ENCODE peak calls at places on chromosomes 2 and 18, in six cellular contexts. G is breast epithelium, L is fibroblast of lung, R is cardiac fibroblast, U is left ventricle myocardium inferior, E is type B pancreatic cell. H is an unnamed sample.

GRCh38 chr2:233409286-233409991 is 55.1 kb downstream of the DGKD start:
- DNase-seq in G (no peak), L (no peak), R (no peak), U (no peak), E (no peak), H (no peak)

GRCh38 chr2:210630904-210631560 is 74.6 kb downstream of the CPS1 start:
- DNase-seq in G (no peak), L (no peak), R (peak), U (no peak), E (no peak), H (no peak)

GRCh38 chr2:237207641-237208040 is 122.0 kb downstream of the COPS8 start:
- DNase-seq in G (peak), L (peak), R (peak), U (peak), E (no peak), H (no peak)

GRCh38 chr2:121648206-121648605 is 1.1 kb downstream of the CLASP1 start:
- DNase-seq in G (no peak), L (peak), R (peak), U (no peak), E (no peak), H (no peak)

GRCh38 chr2:25252291-25253152 is 84.1 kb upstream of the POMC start:
- DNase-seq in G (no peak), L (peak), R (peak), U (peak), E (peak), H (peak)

GRCh38 chr2:67612576-67612981 is 215.4 kb downstream of the ETAA1 start:
- DNase-seq in G (no peak), L (no peak), R (peak), U (no peak), E (no peak), H (no peak)

GRCh38 chr2:10541081-10541480 is 93.0 kb upstream of the ODC1 start:
- DNase-seq in G (no peak), L (peak), R (no peak), U (no peak), E (no peak), H (no peak)

GRCh38 chr18:9494778-9495302 is 19.5 kb downstream of the RALBP1 start:
- DNase-seq in G (no peak), L (peak), R (peak), U (no peak), E (no peak), H (no peak)

GRCh38 chr2:216922170-216922780 is 62.4 kb upstream of the TNP1 start:
- DNase-seq in G (no peak), L (no peak), R (no peak), U (no peak), E (no peak), H (no peak)

GRCh38 chr2:199972088-199972626 is 16.8 kb downstream of the MAIP1 start:
- DNase-seq in G (no peak), L (no peak), R (no peak), U (no peak), E (no peak), H (no peak)

GRCh38 chr2:50097118-50097517 is 934.8 kb downstream of the NRXN1 start:
- DNase-seq in G (no peak), L (no peak), R (no peak), U (no peak), E (no peak), H (no peak)

GRCh38 chr2:1866402-1867091 is 122.2 kb upstream of the PXDN start:
- DNase-seq in G (no peak), L (peak), R (no peak), U (no peak), E (no peak), H (no peak)

GRCh38 chr2:26729311-26729710 is 34.8 kb upstream of the SLC35F6 start:
- DNase-seq in G (no peak), L (no peak), R (no peak), U (no peak), E (no peak), H (no peak)

GRCh38 chr2:166088634-166089033 is 39.2 kb downstream of the SCN1A start:
- DNase-seq in G (no peak), L (peak), R (peak), U (no peak), E (no peak), H (no peak)

GRCh38 chr2:46552086-46552485 is 72.7 kb downstream of the TMEM247 start:
- DNase-seq in G (no peak), L (no peak), R (no peak), U (no peak), E (no peak), H (no peak)

GRCh38 chr2:102206666-102207341 is 20.0 kb downstream of the IL1RL2 start:
- DNase-seq in G (peak), L (no peak), R (no peak), U (no peak), E (no peak), H (no peak)

GRCh38 chr2:224951723-224952481 is 90.4 kb downstream of the DOCK10 start:
- DNase-seq in G (no peak), L (no peak), R (no peak), U (no peak), E (no peak), H (no peak)

GRCh38 chr2:29014811-29015414 is 33.8 kb downstream of the TOGARAM2 start:
- DNase-seq in G (no peak), L (peak), R (peak), U (peak), E (no peak), H (no peak)

GRCh38 chr2:196173505-196173904 is 2.1 kb upstream of the STK17B start:
- DNase-seq in G (no peak), L (peak), R (no peak), U (no peak), E (no peak), H (no peak)

GRCh38 chr2:50614056-50614455 is 417.9 kb downstream of the NRXN1 start:
- DNase-seq in G (no peak), L (peak), R (peak), U (no peak), E (no peak), H (no peak)

GRCh38 chr2:99066075-99066557 is 75.4 kb upstream of the C2orf15 start:
- DNase-seq in G (no peak), L (peak), R (peak), U (no peak), E (no peak), H (no peak)

GRCh38 chr2:109646961-109647360 is 32.8 kb downstream of the SOWAHC start:
- DNase-seq in G (no peak), L (no peak), R (no peak), U (no peak), E (no peak), H (no peak)

DNA sequence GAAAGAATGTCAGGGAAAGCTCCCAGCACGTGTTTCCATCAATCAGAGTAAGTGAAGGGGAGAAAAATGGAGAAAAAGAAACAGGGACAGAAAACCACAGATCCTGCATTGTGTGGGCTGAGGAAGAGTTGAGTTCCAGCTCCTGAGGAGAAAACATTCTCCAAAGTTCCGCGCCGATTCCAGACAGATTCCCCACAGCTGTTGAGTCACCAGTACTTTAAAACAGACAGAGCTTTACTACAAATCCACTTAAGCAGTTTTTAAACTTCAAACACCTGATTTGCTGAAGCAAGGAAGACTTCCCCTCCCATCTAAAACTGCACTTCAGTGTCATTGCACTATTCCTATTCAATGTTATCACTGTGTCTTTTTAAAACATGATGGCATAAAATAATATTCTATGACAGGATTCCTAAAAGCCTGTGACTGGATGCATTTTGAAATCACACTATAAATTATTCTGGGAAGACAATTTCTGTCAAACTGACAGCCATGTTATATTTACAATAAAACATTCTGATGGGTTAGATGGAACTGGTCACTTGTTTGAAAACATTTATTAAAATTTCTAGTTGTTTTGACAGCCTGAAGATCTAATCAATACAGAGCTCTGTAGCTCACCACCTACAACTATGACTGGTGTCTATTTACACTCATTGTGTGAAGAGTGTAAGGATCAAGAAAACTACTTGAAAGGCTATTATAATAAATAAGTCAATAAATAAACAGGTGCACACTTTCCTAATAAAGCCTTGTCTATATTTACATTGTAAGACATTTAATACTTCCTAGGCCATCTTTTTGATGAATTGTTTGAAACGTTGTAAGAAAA is 40.9 kb downstream of the TCF4 start:
- DNase-seq in G (no peak), L (peak), R (peak), U (no peak), E (no peak), H (no peak)
- TF ChIP-seq CTCF in G (no peak), L (no peak), R (no peak), U (no peak), E (no peak), H (no peak)

GRCh38 chr2:120504936-120505705 is 159.2 kb downstream of the INHBB start:
- DNase-seq in G (no peak), L (no peak), R (no peak), U (no peak), E (no peak), H (no peak)

GRCh38 chr2:120502357-120502756 is 156.4 kb downstream of the INHBB start:
- DNase-seq in G (no peak), L (no peak), R (no peak), U (no peak), E (no peak), H (no peak)

GRCh38 chr2:120502761-120503160 is 156.8 kb downstream of the INHBB start:
- DNase-seq in G (no peak), L (no peak), R (no peak), U (no peak), E (no peak), H (no peak)

GRCh38 chr2:120503206-120503792 is 157.4 kb downstream of the INHBB start:
- DNase-seq in G (no peak), L (no peak), R (no peak), U (no peak), E (no peak), H (no peak)

DNA sequence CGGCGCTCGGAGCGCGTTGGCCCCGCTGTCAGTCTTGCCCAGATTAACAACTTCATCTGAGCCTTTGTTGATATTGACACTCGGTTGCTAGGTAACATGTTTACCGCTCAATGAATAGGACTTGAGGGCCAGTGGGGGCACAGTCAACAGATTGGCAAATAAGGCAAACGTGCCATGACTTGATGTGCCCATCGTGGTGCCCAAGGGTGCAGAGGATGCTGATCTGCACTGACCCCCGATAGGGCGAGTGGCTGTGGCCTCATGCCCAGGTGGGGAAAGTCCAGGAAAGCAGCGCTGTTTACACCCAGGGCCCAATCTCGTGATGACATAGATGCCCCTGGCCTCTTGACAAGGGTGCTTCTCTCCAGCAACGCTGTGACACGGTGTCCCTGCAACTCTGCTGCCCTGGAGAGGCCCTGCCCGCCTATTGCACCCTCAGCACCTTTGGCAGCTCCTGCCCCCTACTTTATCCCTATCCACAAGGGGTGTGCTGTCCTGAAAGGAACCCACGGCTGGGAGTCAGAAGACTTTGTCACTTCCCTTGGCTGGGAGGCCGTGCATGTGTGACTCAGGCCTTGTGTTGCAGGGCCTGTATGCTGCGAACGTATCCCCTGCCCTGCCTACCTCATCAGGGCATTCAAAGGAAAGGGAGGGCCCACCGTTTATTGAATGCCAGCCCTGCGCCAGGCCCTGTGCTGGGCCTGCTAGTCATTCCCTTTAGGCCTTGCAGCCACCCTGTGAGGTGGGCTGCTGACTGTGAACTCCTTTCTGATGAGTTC is 158.0 kb downstream of the INHBB start:
- DNase-seq in G (no peak), L (peak), R (peak), U (peak), E (no peak), H (no peak)
- TF ChIP-seq CTCF in G (no peak), L (no peak), R (no peak), U (peak), E (no peak), H (no peak)

GRCh38 chr18:44679056-44679911 is 1.4 kb upstream of the SETBP1 start:
- DNase-seq in G (peak), L (peak), R (peak), U (peak), E (peak), H (peak)
- TF ChIP-seq CTCF in G (peak), L (peak), R (peak), U (peak), E (peak), H (peak)

DNA sequence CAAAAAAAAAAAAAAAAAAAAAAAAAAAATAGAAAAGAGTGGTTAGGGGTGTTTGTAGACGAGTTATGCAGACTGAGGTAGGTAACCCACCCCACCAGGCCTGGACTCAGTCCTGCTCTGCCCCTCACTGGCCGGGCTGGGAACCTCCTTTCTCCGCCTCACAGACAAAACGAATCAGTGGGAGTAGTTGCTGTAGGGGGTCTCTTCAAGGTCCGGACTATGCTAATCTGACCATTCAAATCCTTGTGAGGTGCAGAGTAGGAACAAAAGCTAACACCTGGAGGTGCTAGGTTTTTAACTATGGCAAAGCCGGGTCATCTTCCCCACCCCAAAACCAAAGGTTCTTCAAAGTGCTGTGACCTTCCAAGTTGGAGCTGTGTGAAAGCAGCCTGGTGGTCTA is 223.7 kb downstream of the SLC4A3 start:
- DNase-seq in G (no peak), L (no peak), R (no peak), U (no peak), E (no peak), H (no peak)
- TF ChIP-seq CTCF in G (no peak), L (no peak), R (no peak), U (no peak), E (no peak), H (no peak)

DNA sequence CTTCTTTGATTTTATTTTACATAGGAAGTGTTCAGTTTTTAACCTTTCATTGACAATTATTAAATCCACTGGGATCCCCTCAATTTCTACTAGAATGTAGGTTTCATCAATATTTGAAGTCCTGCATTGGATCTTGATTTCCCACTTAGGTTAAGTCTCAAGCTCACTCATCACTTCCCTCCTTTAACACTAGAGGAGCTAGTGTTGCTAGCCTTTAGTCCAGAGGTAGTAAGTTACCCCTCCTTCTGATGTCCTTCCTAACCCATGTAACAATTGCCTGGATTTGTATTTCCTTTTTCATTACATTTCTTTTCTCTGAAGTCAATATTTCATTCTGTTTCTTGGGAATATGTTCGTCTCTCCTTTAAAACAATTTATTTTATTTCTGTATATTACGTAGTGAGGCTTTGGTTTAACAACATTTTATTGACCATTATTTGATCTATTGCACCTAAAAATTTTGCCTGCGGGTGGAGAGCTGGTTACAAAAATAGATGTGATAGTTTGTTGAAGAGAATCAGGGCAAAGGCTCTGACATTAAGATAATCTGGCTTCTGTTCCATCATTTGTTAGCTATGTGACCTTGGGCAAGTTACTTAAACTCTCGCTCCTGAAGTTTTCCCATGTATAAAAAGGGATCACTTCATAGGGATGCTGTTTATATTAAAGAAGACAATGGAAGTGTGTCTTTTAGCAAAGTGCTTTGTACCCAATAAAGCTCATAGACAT is 833.0 kb downstream of the SLC4A3 start:
- DNase-seq in G (no peak), L (no peak), R (peak), U (no peak), E (no peak), H (no peak)
- TF ChIP-seq CTCF in G (no peak), L (peak), R (peak), U (peak), E (peak), H (no peak)

GRCh38 chr2:241703128-241703604 is 1.3 kb downstream of the ING5 start:
- DNase-seq in G (no peak), L (peak), R (peak), U (no peak), E (no peak), H (no peak)
- TF ChIP-seq CTCF in G (no peak), L (peak), R (no peak), U (no peak), E (no peak), H (no peak)

DNA sequence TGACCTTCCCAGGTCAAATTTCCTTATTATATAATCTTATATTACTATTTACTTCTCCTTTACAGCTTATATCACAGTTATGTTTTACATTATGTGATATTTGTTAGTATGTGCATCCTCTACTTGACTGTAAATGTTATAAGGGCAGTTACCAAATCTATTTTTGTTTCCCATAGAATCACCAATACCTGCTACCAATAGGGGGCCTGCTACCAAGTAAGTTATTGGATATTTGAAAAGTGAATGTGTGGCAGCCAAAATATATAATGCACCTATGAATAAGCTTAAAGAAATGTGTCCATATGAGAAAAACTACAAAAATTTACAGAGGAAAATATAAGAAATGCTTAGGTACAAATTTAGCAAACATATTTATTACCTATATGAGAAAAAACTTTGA is 23.9 kb upstream of the CTAGE1 start:
- DNase-seq in G (no peak), L (no peak), R (no peak), U (no peak), E (no peak), H (no peak)
- TF ChIP-seq CTCF in G (no peak), L (no peak), R (no peak), U (no peak), E (no peak), H (no peak)

H was measured in mesothelial cell of epicardium.